ENCODE peak calls at places on chromosomes 13 and 19, in seven cellular contexts. R is tibial nerve, M is ovary, S is sigmoid colon, O is gastrocnemius medialis, C is esophagus squamous epithelium, Q is uterus. D is an unnamed sample.

GRCh38 chr13:72296246-72296645 is 429.2 kb upstream of the DACH1 start:
- DNase-seq in R (no peak), M (no peak), S (no peak), O (no peak), C (no peak), Q (no peak), D (no peak)

GRCh38 chr13:48492123-48493075 is 40.5 kb downstream of the RCBTB2 start:
- DNase-seq in R (peak; percentile 27), M (peak; percentile 68), S (peak; percentile 88), O (peak; percentile 52), C (peak; percentile 27), Q (peak; percentile 63), D (peak; percentile 52)

GRCh38 chr19:1893791-1894190 is 8.5 kb upstream of the ABHD17A start:
- DNase-seq in R (no peak), M (no peak), S (no peak), O (no peak), C (no peak), Q (no peak), D (no peak)

GRCh38 chr19:19541572-19541971 is 3.5 kb downstream of the CILP2 start:
- DNase-seq in R (no peak), M (no peak), S (no peak), O (no peak), C (no peak), Q (no peak), D (no peak)

GRCh38 chr19:38033658-38034150 is 126.7 kb downstream of the SIPA1L3 start:
- DNase-seq in R (no peak), M (no peak), S (no peak), O (no peak), C (no peak), Q (no peak), D (no peak)

GRCh38 chr19:39671739-39672363 is 16.1 kb downstream of the LGALS16 start:
- DNase-seq in R (no peak), M (no peak), S (no peak), O (no peak), C (no peak), Q (no peak), D (peak; percentile 29)

GRCh38 chr13:73261739-73262216 is 203.0 kb downstream of the KLF5 start:
- DNase-seq in R (no peak), M (no peak), S (no peak), O (no peak), C (no peak), Q (no peak), D (no peak)

GRCh38 chr13:27199691-27200090 is 28.1 kb upstream of the USP12 start:
- DNase-seq in R (no peak), M (no peak), S (no peak), O (no peak), C (no peak), Q (no peak), D (no peak)

GRCh38 chr13:48000559-48001126 is 430 bp downstream of the SUCLA2 start:
- DNase-seq in R (no peak), M (no peak), S (peak; percentile 66), O (no peak), C (no peak), Q (no peak), D (peak; percentile 27)

GRCh38 chr13:39110518-39111097 is 72.4 kb downstream of the NHLRC3 start:
- DNase-seq in R (no peak), M (no peak), S (no peak), O (no peak), C (no peak), Q (no peak), D (no peak)

GRCh38 chr13:101967216-101967615 is 434.6 kb downstream of the FGF14 start:
- DNase-seq in R (no peak), M (no peak), S (no peak), O (no peak), C (no peak), Q (no peak), D (no peak)

GRCh38 chr19:46977548-46977947 is 42.1 kb upstream of the NPAS1 start:
- DNase-seq in R (no peak), M (no peak), S (no peak), O (no peak), C (no peak), Q (no peak), D (no peak)

GRCh38 chr13:26929971-26930730 is 169.6 kb upstream of the GPR12 start:
- DNase-seq in R (peak; percentile 35), M (peak; percentile 80), S (peak; percentile 77), O (no peak), C (no peak), Q (peak; percentile 35), D (peak; percentile 69)

GRCh38 chr19:58338336-58338735 is 11.5 kb downstream of the ZSCAN22 start:
- DNase-seq in R (no peak), M (no peak), S (no peak), O (no peak), C (no peak), Q (no peak), D (no peak)

GRCh38 chr19:5115771-5116202 is 146.9 kb downstream of the KDM4B start:
- DNase-seq in R (no peak), M (no peak), S (no peak), O (no peak), C (no peak), Q (no peak), D (no peak)

GRCh38 chr13:51626749-51627148 is 42.5 kb downstream of the WDFY2 start:
- DNase-seq in R (no peak), M (no peak), S (no peak), O (no peak), C (no peak), Q (no peak), D (peak; percentile 79)

GRCh38 chr19:35534803-35535480 is 1.7 kb downstream of the GAPDHS start:
- DNase-seq in R (no peak), M (no peak), S (no peak), O (no peak), C (no peak), Q (no peak), D (no peak)

GRCh38 chr13:112782433-112783010 is 92.7 kb downstream of the ATP11A start:
- DNase-seq in R (no peak), M (peak; percentile 36), S (no peak), O (no peak), C (no peak), Q (no peak), D (peak; percentile 13)

GRCh38 chr19:38665950-38666661 is 18.7 kb downstream of the ACTN4 start:
- DNase-seq in R (peak; percentile 43), M (peak; percentile 58), S (peak; percentile 77), O (peak; percentile 54), C (no peak), Q (peak; percentile 87), D (no peak)

GRCh38 chr13:114149774-114150740 is 17.6 kb upstream of the RASA3 start:
- DNase-seq in R (no peak), M (no peak), S (no peak), O (no peak), C (no peak), Q (no peak), D (no peak)

GRCh38 chr13:48775804-48776203 is 122.1 kb downstream of the CYSLTR2 start:
- DNase-seq in R (no peak), M (no peak), S (no peak), O (no peak), C (no peak), Q (no peak), D (no peak)

DNA sequence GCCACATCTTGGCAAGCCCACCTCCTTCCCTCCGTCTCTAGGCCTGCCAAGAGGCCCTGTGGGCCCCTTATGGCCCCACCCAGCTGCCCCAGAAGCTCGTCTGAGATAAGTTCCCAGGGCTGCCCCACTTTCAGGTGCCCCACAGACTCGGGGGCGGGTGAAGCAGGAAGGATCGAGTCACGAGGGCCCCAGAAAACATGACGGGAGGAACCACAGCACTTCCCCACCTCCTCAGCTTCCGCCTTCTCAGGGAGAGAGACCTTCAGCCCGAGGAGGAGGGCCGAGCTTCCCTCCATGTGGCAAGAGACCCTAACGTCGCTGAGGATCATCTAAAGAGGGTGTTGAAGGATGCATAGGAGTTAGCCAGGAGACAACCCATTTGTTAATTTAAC is 4.5 kb upstream of the IL12RB1 start:
- DNase-seq in R (no peak), M (no peak), S (peak; percentile 78), O (peak; percentile 24), C (no peak), Q (no peak), D (peak; percentile 61)
- TF ChIP-seq POLR2A in R (no peak), M (no peak), S (no peak), O (no peak), C (peak; percentile 63), Q (no peak), D (no peak)

GRCh38 chr19:7998081-7998480 is 7.4 kb downstream of the ELAVL1 start:
- DNase-seq in R (no peak), M (no peak), S (no peak), O (no peak), C (no peak), Q (no peak), D (no peak)
- H3K27ac ChIP-seq in R (no peak overlapping the region), M (no peak overlapping the region), S (no peak overlapping the region), O (peak overlapping the region; percentile 78), C (no peak overlapping the region), Q (no peak overlapping the region), D (no peak overlapping the region)

GRCh38 chr19:21328402-21328801 is 808 bp downstream of the ZNF708 start:
- DNase-seq in R (no peak), M (no peak), S (no peak), O (no peak), C (no peak), Q (no peak), D (no peak)

GRCh38 chr19:21326169-21326568 is 3.0 kb downstream of the ZNF708 start:
- DNase-seq in R (no peak), M (no peak), S (no peak), O (no peak), C (no peak), Q (no peak), D (no peak)

DNA sequence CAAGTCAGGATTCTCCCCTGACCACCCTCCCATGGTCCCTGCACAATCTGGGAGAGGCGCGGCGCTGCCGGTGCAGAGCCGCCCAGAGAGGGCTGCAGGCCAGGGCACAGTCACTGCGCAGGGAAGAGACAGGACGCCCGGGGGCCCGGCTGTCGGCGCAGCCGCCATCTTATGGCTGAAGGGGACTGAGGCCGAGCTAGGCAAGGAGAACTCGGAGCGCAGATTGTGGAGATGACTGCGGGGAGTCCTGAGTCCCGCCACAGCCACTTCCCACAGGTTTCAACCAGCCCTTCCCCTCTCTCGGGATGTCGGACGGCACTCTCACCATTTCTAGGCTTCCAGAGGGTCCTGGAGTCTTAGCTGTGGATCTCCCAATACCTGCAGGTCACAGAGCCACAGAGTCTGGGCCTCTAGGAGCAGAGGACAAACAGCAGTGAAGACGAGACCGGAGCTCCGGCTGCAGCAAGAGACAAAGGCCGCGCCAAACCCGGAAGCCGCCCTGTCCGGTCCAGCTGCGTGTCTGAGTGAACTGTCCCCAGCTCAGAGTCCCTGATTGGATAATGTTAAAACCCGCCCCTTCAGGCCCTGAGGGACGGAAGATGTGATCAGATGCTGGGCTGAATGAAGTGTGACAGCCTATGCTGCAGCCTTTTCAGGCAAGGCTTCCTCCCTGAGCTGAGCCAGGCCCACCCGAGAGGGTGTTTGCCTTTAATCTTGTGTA is at the start of gene ZNF708:
- DNase-seq in R (peak; percentile 83), M (peak; percentile 85), S (peak; percentile 93), O (peak; percentile 78), C (peak; percentile 61), Q (peak; percentile 87), D (peak; percentile 86)
- TF ChIP-seq POLR2A in R (peak; percentile 93), M (peak; percentile 66), S (peak; percentile 82), O (peak; percentile 70), C (peak; percentile 73), Q (peak; percentile 66), D (no peak)

DNA sequence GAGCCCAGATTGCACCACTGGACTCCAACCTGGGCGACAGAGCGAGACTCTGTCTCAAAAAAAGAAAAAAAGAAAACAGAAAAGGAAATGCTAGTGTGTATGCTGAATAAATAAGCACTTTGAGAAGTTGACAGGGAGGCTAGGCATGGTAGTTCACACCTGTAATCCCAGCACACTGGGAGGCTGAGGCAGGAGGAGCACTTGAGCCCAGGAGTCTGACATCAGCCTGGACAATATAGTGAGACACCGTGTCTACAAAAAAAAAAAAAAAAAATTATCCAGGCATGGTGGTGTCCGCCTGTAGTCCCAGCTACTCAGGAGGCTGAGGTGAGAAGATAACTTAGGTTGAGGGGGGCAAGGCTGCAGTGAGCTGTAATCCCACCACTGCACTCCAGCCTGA is 19.1 kb upstream of the LDLR start:
- DNase-seq in R (no peak), M (no peak), S (no peak), O (no peak), C (no peak), Q (no peak), D (no peak)
- H3K27ac ChIP-seq in R (no peak overlapping the region), M (no peak overlapping the region), S (no peak overlapping the region), O (no peak overlapping the region), C (no peak overlapping the region), Q (no peak overlapping the region), D (no peak overlapping the region)